ENCODE peak calls at places on chromosomes 3 and 15, in six cellular contexts. Y is AG20443, H is HCT116, D is smooth muscle cell of the brain vasculature, A is foreskin fibroblast, T is NCI-H510A treated with DMSO at 0.1 percent for 48 hours. U is an unnamed sample.

GRCh38 chr15:79071901-79072300 is 18.7 kb downstream of the RASGRF1 start:
- DNase-seq in Y (peak; percentile 83), D (no peak), A (no peak), T (no peak), H (no peak), U (peak; percentile 37)

GRCh38 chr3:12727937-12728336 is 31.1 kb downstream of the TMEM40 start:
- DNase-seq in T (no peak), D (no peak), A (no peak), H (no peak), Y (no peak), U (no peak)

GRCh38 chr3:113287818-113288648 is 76.7 kb downstream of the BOC start:
- DNase-seq in Y (peak; percentile 65), A (peak; percentile 53), D (peak; percentile 59), T (peak; percentile 68), H (peak; percentile 57), U (peak; percentile 66)

GRCh38 chr3:108222813-108223307 is 636 bp upstream of the IFT57 start:
- DNase-seq in D (no peak), T (no peak), A (no peak), H (no peak), Y (no peak), U (no peak)

GRCh38 chr3:164340273-164340672 is 738.0 kb downstream of the SI start:
- DNase-seq in H (no peak), Y (no peak), T (no peak), A (no peak), D (no peak), U (no peak)

GRCh38 chr3:155078959-155079794 is 942 bp upstream of the MME start:
- DNase-seq in Y (peak; percentile 54), H (no peak), A (no peak), D (no peak), T (no peak), U (peak; percentile 45)

GRCh38 chr3:64730651-64731050 is 42.9 kb upstream of the ADAMTS9 start:
- DNase-seq in Y (no peak), T (no peak), D (no peak), A (no peak), H (no peak), U (no peak)

GRCh38 chr15:40151991-40152390 is 8.9 kb upstream of the BUB1B start:
- DNase-seq in H (no peak), A (no peak), Y (no peak), D (no peak), T (no peak), U (no peak)

GRCh38 chr3:171459130-171459941 is 869 bp downstream of the TNIK start:
- DNase-seq in D (no peak), Y (peak; percentile 11), H (no peak), T (peak; percentile 74), A (no peak), U (no peak)

GRCh38 chr3:120931593-120931992 is 23.6 kb downstream of the STXBP5L start:
- DNase-seq in Y (no peak), H (no peak), T (no peak), A (no peak), D (no peak), U (no peak)

GRCh38 chr3:184317201-184317600 is 2.8 kb downstream of the EIF4G1 start:
- DNase-seq in T (no peak), Y (no peak), D (no peak), A (no peak), H (no peak), U (no peak)

GRCh38 chr15:63203451-63204090 is 14.2 kb downstream of the RAB8B start:
- DNase-seq in Y (no peak), T (no peak), A (no peak), H (no peak), D (no peak), U (no peak)

GRCh38 chr3:194251891-194252560 is 99.1 kb downstream of the CPN2 start:
- DNase-seq in D (no peak), A (no peak), H (no peak), Y (no peak), T (peak; percentile 89), U (no peak)

GRCh38 chr3:136952292-136952691 is 5.5 kb upstream of the IL20RB start:
- DNase-seq in H (no peak), D (no peak), T (no peak), Y (no peak), A (peak; percentile 48), U (no peak)

GRCh38 chr3:190017575-190018288 is 103.0 kb downstream of the P3H2 start:
- DNase-seq in A (peak; percentile 72), Y (peak; percentile 42), D (peak; percentile 69), H (peak; percentile 31), T (peak; percentile 27), U (peak; percentile 57)

GRCh38 chr3:160401301-160402095 is 2.0 kb downstream of the SMC4 start:
- DNase-seq in A (peak; percentile 66), T (peak; percentile 30), D (peak; percentile 43), Y (peak; percentile 17), H (no peak), U (no peak)

GRCh38 chr3:136414476-136414875 is 164.3 kb downstream of the PCCB start:
- DNase-seq in H (no peak), D (no peak), Y (no peak), A (no peak), T (no peak), U (no peak)

GRCh38 chr15:40936709-40937666 is 7.8 kb downstream of the DLL4 start:
- DNase-seq in H (no peak), A (peak; percentile 64), D (no peak), T (no peak), Y (no peak), U (no peak)

GRCh38 chr3:51997935-51998596 is 2.4 kb upstream of the RPL29 start:
- DNase-seq in D (no peak), Y (no peak), T (no peak), H (no peak), A (no peak), U (no peak)

GRCh38 chr3:38111696-38112377 is 25.1 kb downstream of the ACAA1 start:
- DNase-seq in H (no peak), Y (no peak), A (no peak), D (no peak), T (no peak), U (no peak)

GRCh38 chr15:92979011-92979701 is 79.0 kb downstream of the CHD2 start:
- DNase-seq in T (no peak), Y (no peak), H (no peak), A (no peak), D (no peak), U (no peak)

GRCh38 chr15:73737506-73737905 is 15.6 kb downstream of the INSYN1 start:
- DNase-seq in A (no peak), H (no peak), T (no peak), D (no peak), Y (no peak), U (no peak)

GRCh38 chr15:93238641-93239040 is 149.6 kb upstream of the RGMA start:
- DNase-seq in H (no peak), Y (no peak), D (no peak), T (no peak), A (no peak), U (no peak)

GRCh38 chr15:63178034-63178433 is 11.4 kb upstream of the RAB8B start:
- DNase-seq in D (no peak), Y (no peak), H (no peak), T (no peak), A (no peak), U (no peak)

GRCh38 chr3:152069871-152070270 is 196.4 kb downstream of the SUCNR1 start:
- DNase-seq in T (no peak), Y (no peak), H (no peak), D (no peak), A (no peak), U (no peak)

GRCh38 chr15:47206358-47206978 is 510.8 kb upstream of the SEMA6D start:
- DNase-seq in T (no peak), A (no peak), Y (no peak), D (no peak), H (no peak), U (no peak)

GRCh38 chr15:66180706-66181105 is 72.8 kb downstream of the MEGF11 start:
- DNase-seq in Y (no peak), A (no peak), D (no peak), H (no peak), T (no peak), U (no peak)

GRCh38 chr3:188021502-188022040 is 132.4 kb upstream of the LPP start:
- DNase-seq in H (no peak), T (no peak), A (peak; percentile 69), Y (no peak), D (no peak), U (no peak)

GRCh38 chr3:89682556-89682955 is 575.1 kb downstream of the EPHA3 start:
- DNase-seq in Y (no peak), A (no peak), T (no peak), D (peak; percentile 13), H (no peak), U (no peak)

GRCh38 chr3:151625057-151625456 is 108.7 kb upstream of the AADACL2 start:
- DNase-seq in Y (no peak), T (no peak), H (no peak), A (no peak), D (no peak), U (no peak)

GRCh38 chr3:94349310-94349848 is 286.5 kb downstream of the NSUN3 start:
- DNase-seq in Y (no peak), D (no peak), A (no peak), H (no peak), T (no peak), U (no peak)

GRCh38 chr3:56131976-56132590 is 336.2 kb downstream of the ERC2 start:
- DNase-seq in H (peak; percentile 12), A (peak; percentile 90), Y (peak; percentile 91), D (peak; percentile 52), T (no peak), U (peak; percentile 95)

GRCh38 chr3:70871909-70872656 is 559.6 kb upstream of the MDFIC2 start:
- DNase-seq in H (no peak), A (peak; percentile 93), D (peak; percentile 67), Y (peak; percentile 78), T (no peak), U (peak; percentile 80)

GRCh38 chr15:71610991-71611720 is 199.2 kb upstream of the NR2E3 start:
- DNase-seq in H (no peak), A (no peak), Y (peak; percentile 38), D (no peak), T (no peak), U (no peak)

GRCh38 chr3:146223401-146224373 is 27.2 kb downstream of the PLSCR4 start:
- DNase-seq in D (no peak), H (no peak), T (no peak), Y (no peak), A (no peak), U (no peak)

U was measured in AG08395.